ENCODE peak calls at places on chromosomes 13 and 19, in seven cellular contexts. One of them, this sample, is unnamed.

GRCh38 chr19:10061717-10062310 is 24.3 kb upstream of the SHFL start:
- DNase-seq in epithelial cell of esophagus: no peak
- DNase-seq in BE2C: no peak
- DNase-seq in spleen: no peak
- DNase-seq in CD4-positive, alpha-beta T cell: no peak
- DNase-seq in nephron progenitor cell: peak
- DNase-seq in neural progenitor cell: peak
- DNase-seq in this sample: no peak

GRCh38 chr13:75219479-75220237 is 262.3 kb downstream of the TBC1D4 start:
- DNase-seq in epithelial cell of esophagus: peak
- DNase-seq in BE2C: peak
- DNase-seq in spleen: peak
- DNase-seq in CD4-positive, alpha-beta T cell: peak
- DNase-seq in nephron progenitor cell: peak
- DNase-seq in neural progenitor cell: peak
- DNase-seq in this sample: peak

GRCh38 chr19:58579473-58580142 is 6.5 kb upstream of the MZF1 start:
- DNase-seq in epithelial cell of esophagus: no peak
- DNase-seq in BE2C: no peak
- DNase-seq in spleen: peak
- DNase-seq in CD4-positive, alpha-beta T cell: no peak
- DNase-seq in nephron progenitor cell: no peak
- DNase-seq in neural progenitor cell: no peak
- DNase-seq in this sample: no peak

GRCh38 chr19:6223461-6224307 is 56.1 kb downstream of the MLLT1 start:
- DNase-seq in epithelial cell of esophagus: no peak
- DNase-seq in BE2C: no peak
- DNase-seq in spleen: peak
- DNase-seq in CD4-positive, alpha-beta T cell: no peak
- DNase-seq in nephron progenitor cell: no peak
- DNase-seq in neural progenitor cell: no peak
- DNase-seq in this sample: no peak

GRCh38 chr13:60431108-60431700 is 34.2 kb downstream of the TDRD3 start:
- DNase-seq in epithelial cell of esophagus: peak
- DNase-seq in BE2C: no peak
- DNase-seq in spleen: no peak
- DNase-seq in CD4-positive, alpha-beta T cell: no peak
- DNase-seq in nephron progenitor cell: peak
- DNase-seq in neural progenitor cell: peak
- DNase-seq in this sample: no peak

GRCh38 chr13:20400774-20401173 is 124.9 kb downstream of the CRYL1 start:
- DNase-seq in epithelial cell of esophagus: peak
- DNase-seq in BE2C: no peak
- DNase-seq in spleen: no peak
- DNase-seq in CD4-positive, alpha-beta T cell: no peak
- DNase-seq in nephron progenitor cell: no peak
- DNase-seq in neural progenitor cell: no peak
- DNase-seq in this sample: no peak

GRCh38 chr19:2726904-2727639 is 5.9 kb upstream of the DIRAS1 start:
- DNase-seq in epithelial cell of esophagus: peak
- DNase-seq in BE2C: peak
- DNase-seq in spleen: no peak
- DNase-seq in CD4-positive, alpha-beta T cell: no peak
- DNase-seq in nephron progenitor cell: no peak
- DNase-seq in neural progenitor cell: peak
- DNase-seq in this sample: no peak

GRCh38 chr13:91270031-91270430 is 77.5 kb upstream of the MIR17HG start:
- DNase-seq in epithelial cell of esophagus: no peak
- DNase-seq in BE2C: no peak
- DNase-seq in spleen: no peak
- DNase-seq in CD4-positive, alpha-beta T cell: no peak
- DNase-seq in nephron progenitor cell: no peak
- DNase-seq in neural progenitor cell: no peak
- DNase-seq in this sample: no peak

GRCh38 chr19:2246801-2247361 is 2.2 kb upstream of the AMH start:
- DNase-seq in epithelial cell of esophagus: no peak
- DNase-seq in BE2C: no peak
- DNase-seq in spleen: no peak
- DNase-seq in CD4-positive, alpha-beta T cell: no peak
- DNase-seq in nephron progenitor cell: no peak
- DNase-seq in neural progenitor cell: no peak
- DNase-seq in this sample: no peak

DNA sequence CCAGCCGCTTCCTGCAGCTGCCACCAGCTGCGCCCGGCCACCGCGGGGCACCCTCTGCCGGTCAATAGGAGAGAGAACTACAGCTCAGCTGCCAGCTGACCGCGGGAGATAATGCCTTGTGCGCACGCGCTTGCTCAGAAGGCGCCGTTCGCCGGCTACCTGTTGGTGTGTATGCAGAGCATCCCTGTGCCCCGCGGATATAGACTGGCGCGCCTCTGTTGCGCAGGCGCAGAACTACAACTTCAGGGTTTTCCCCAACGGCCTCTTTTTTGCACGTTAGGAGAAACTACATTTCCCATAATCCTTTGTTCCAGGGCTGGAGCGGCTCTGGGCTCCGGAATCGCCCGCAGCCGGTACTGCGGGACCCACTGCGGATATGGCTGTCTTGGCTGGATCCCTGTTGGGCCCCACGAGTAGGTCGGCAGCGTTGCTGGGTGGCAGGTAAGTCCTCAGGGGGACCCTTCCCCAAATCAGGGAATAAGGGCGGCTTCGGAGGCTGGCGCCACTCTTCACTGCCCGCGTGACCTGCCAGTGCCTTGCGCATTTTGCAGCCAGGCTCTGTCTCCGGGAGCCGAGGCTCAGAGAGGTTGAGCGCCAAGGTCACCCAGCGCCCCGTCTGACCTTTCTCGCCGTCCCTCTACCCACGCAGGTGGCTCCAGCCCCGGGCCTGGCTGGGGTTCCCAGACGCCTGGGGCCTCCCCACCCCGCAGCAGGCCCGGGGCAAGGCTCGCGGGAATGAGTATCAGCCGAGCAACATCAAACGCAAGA is at the start of gene MRPL34:
- DNase-seq in epithelial cell of esophagus: peak
- DNase-seq in BE2C: peak
- DNase-seq in spleen: peak
- DNase-seq in CD4-positive, alpha-beta T cell: peak
- DNase-seq in nephron progenitor cell: peak
- DNase-seq in neural progenitor cell: peak
- DNase-seq in this sample: peak
- TF ChIP-seq CTCF in epithelial cell of esophagus: peak
- TF ChIP-seq CTCF in BE2C: peak
- TF ChIP-seq CTCF in spleen: peak
- TF ChIP-seq CTCF in CD4-positive, alpha-beta T cell: no peak
- TF ChIP-seq CTCF in nephron progenitor cell: peak
- TF ChIP-seq CTCF in neural progenitor cell: peak
- TF ChIP-seq CTCF in this sample: peak

DNA sequence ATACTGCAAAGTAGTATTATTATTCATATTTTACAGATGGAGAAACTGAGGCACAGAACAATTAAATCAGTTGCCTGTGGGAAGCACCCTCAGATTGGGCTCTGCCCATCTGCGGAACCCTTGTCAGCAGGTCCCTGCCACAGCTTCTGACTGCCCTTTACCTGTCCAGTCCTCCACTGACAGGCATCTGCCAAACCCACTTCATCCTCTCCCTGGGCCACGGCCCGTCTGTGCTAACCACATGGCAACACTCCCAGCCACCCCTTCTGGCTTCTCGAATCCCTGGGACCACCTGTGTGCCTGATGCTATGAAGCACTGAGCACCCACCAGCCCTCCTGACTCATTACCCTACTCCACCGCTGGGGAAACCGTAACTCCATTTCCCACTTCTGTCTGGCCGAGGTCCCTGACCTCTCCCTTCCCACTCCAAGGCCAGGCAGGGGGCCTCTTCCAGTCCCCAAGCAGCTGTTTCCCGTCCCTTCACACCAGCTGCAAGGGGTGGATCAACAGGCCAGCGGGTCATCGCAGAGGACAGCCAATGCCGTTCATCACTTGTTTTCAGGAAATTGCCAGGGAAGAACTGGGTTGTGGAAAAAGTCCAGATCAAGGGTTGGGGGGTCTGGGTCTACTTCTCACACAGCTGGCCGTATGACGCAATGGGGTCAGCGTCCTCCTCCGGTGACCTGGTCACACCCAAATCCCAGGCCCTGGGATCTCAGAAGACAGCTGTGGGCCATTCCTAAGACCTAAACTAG is 2.5 kb downstream of the KANK3 start:
- DNase-seq in epithelial cell of esophagus: no peak
- DNase-seq in BE2C: no peak
- DNase-seq in spleen: peak
- DNase-seq in CD4-positive, alpha-beta T cell: no peak
- DNase-seq in nephron progenitor cell: peak
- DNase-seq in neural progenitor cell: peak
- DNase-seq in this sample: no peak
- TF ChIP-seq CTCF in epithelial cell of esophagus: no peak
- TF ChIP-seq CTCF in BE2C: peak
- TF ChIP-seq CTCF in spleen: peak
- TF ChIP-seq CTCF in CD4-positive, alpha-beta T cell: no peak
- TF ChIP-seq CTCF in nephron progenitor cell: peak
- TF ChIP-seq CTCF in neural progenitor cell: peak
- TF ChIP-seq CTCF in this sample: no peak

DNA sequence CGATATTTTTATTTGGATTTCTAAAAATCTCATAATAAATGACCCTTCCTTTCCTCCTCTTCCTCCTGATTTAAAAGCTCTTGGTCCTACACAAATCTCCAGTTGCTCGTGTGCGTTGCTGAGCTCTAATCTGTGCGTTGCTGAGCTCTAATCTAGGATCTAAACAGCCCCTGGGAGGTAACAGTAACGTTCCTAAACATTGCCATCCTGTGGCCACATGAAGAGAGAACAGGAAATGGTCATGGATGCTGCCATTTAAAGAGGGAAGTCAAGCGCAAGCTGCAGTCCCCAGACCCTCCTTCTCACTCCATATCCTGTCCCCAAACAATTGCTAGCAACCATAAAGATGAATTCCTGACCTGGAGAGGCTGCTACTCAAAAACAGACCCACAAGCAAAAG is 170.8 kb downstream of the NUFIP1 start:
- DNase-seq in epithelial cell of esophagus: peak
- DNase-seq in BE2C: peak
- DNase-seq in spleen: no peak
- DNase-seq in CD4-positive, alpha-beta T cell: no peak
- DNase-seq in nephron progenitor cell: no peak
- DNase-seq in neural progenitor cell: peak
- DNase-seq in this sample: no peak
- TF ChIP-seq CTCF in epithelial cell of esophagus: peak
- TF ChIP-seq CTCF in BE2C: peak
- TF ChIP-seq CTCF in spleen: no peak
- TF ChIP-seq CTCF in CD4-positive, alpha-beta T cell: no peak
- TF ChIP-seq CTCF in nephron progenitor cell: no peak
- TF ChIP-seq CTCF in neural progenitor cell: peak
- TF ChIP-seq CTCF in this sample: no peak

GRCh38 chr13:41054212-41054877 is 7.0 kb upstream of the WBP4 start:
- DNase-seq in epithelial cell of esophagus: peak
- DNase-seq in BE2C: peak
- DNase-seq in spleen: no peak
- DNase-seq in CD4-positive, alpha-beta T cell: peak
- DNase-seq in nephron progenitor cell: peak
- DNase-seq in neural progenitor cell: peak
- DNase-seq in this sample: no peak
- TF ChIP-seq CTCF in epithelial cell of esophagus: peak
- TF ChIP-seq CTCF in BE2C: peak
- TF ChIP-seq CTCF in spleen: peak
- TF ChIP-seq CTCF in CD4-positive, alpha-beta T cell: peak
- TF ChIP-seq CTCF in nephron progenitor cell: peak
- TF ChIP-seq CTCF in neural progenitor cell: peak
- TF ChIP-seq CTCF in this sample: peak

DNA sequence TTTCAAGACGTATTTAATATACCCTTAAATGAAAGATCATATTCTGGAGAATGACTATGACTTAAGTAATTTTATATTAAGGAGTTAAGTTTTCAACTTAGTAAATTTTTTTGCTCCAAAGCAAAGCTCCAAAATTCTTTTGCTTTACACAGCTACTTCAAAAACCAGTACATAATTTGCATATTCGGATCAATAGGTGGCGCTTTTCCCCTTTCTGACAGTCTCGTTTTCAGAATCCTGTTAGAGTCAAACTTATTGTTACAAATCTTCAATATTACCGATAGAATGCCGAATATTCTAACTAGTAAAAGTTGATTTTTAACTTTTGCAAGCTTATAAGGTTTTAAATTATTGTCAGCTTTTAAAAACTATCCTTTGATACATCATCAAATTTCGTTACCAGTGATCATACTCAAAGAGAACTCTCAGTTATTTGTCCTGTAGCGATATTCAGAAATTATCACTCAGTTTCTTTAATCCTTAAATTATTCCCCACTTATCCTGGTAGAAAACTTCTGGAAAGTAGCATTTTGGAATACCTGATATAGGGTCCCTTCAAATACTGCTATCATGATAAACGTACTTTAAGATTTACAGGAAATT is 852.7 kb upstream of the KLHL1 start:
- DNase-seq in epithelial cell of esophagus: peak
- DNase-seq in BE2C: peak
- DNase-seq in spleen: no peak
- DNase-seq in CD4-positive, alpha-beta T cell: no peak
- DNase-seq in nephron progenitor cell: no peak
- DNase-seq in neural progenitor cell: peak
- DNase-seq in this sample: no peak
- TF ChIP-seq CTCF in epithelial cell of esophagus: peak
- TF ChIP-seq CTCF in BE2C: peak
- TF ChIP-seq CTCF in spleen: peak
- TF ChIP-seq CTCF in CD4-positive, alpha-beta T cell: peak
- TF ChIP-seq CTCF in nephron progenitor cell: peak
- TF ChIP-seq CTCF in neural progenitor cell: peak
- TF ChIP-seq CTCF in this sample: no peak